ENCODE peak calls at places on chromosomes 4 and X, in nine cellular contexts. B, F, V, H, N, U, Q, K and A are unnamed samples.

GRCh38 chr4:153152453-153153338 is 51.5 kb upstream of the TRIM2 start:
- DNase-seq in U (no peak), K (peak), F (peak), Q (peak), V (peak), N (no peak), H (no peak), B (peak), A (peak)

GRCh38 chr4:27791640-27792039 is 931.0 kb downstream of the STIM2 start:
- DNase-seq in N (no peak), F (peak), Q (no peak), U (no peak), B (no peak), H (peak), V (no peak), K (no peak), A (no peak)

GRCh38 chrX:6129195-6129594 is 99.5 kb downstream of the NLGN4X start:
- DNase-seq in F (no peak), Q (no peak), V (no peak), U (no peak), K (no peak), H (no peak), N (no peak), B (no peak), A (no peak)

GRCh38 chrX:142214081-142214480 is 9.0 kb upstream of the MAGEC2 start:
- DNase-seq in Q (no peak), N (no peak), U (no peak), H (no peak), F (no peak), V (no peak), B (no peak), K (no peak), A (no peak)

GRCh38 chrX:51614353-51614752 is 4.4 kb downstream of the CENPVL3 start:
- DNase-seq in H (peak), B (peak), V (no peak), Q (no peak), U (peak), K (no peak), F (peak), N (peak), A (no peak)

GRCh38 chrX:44235534-44235933 is 107.9 kb downstream of the EFHC2 start:
- DNase-seq in B (no peak), V (no peak), H (no peak), K (no peak), N (no peak), F (no peak), U (no peak), Q (no peak), A (no peak)

GRCh38 chr4:136277741-136278140 is 1254.6 kb downstream of the PCDH18 start:
- DNase-seq in N (no peak), F (no peak), Q (no peak), U (no peak), K (no peak), B (no peak), H (no peak), V (no peak), A (no peak)

GRCh38 chr4:162952232-162952631 is 214.5 kb downstream of the NAF1 start:
- DNase-seq in N (no peak), H (peak), B (no peak), K (no peak), V (no peak), U (no peak), Q (no peak), F (no peak), A (no peak)

GRCh38 chr4:159296061-159296460 is 193.2 kb downstream of the RAPGEF2 start:
- DNase-seq in Q (no peak), U (no peak), N (no peak), F (peak), H (peak), V (no peak), K (no peak), B (no peak), A (no peak)

GRCh38 chr4:20127626-20128025 is 124.1 kb upstream of the SLIT2 start:
- DNase-seq in U (no peak), N (no peak), F (peak), V (no peak), B (no peak), H (no peak), K (no peak), Q (no peak), A (no peak)

GRCh38 chr4:147118523-147118922 is 172.9 kb upstream of the TTC29 start:
- DNase-seq in F (peak), U (peak), H (no peak), Q (no peak), V (no peak), N (peak), B (no peak), K (no peak), A (no peak)

GRCh38 chrX:53374222-53374820 is 48.1 kb downstream of the SMC1A start:
- DNase-seq in H (no peak), K (no peak), V (no peak), U (no peak), B (no peak), N (no peak), Q (no peak), F (peak), A (no peak)

GRCh38 chr4:154560824-154561231 is 2.0 kb upstream of the FGB start:
- DNase-seq in K (no peak), N (no peak), H (peak), V (no peak), B (no peak), F (peak), Q (no peak), U (peak), A (no peak)

GRCh38 chr4:122577808-122578781 is 42.8 kb downstream of the IL21 start:
- DNase-seq in B (peak), K (peak), H (peak), F (peak), U (peak), N (no peak), V (no peak), Q (no peak), A (no peak)

GRCh38 chr4:142534994-142535393 is 311.1 kb downstream of the INPP4B start:
- DNase-seq in B (no peak), U (no peak), F (peak), K (no peak), H (peak), N (no peak), Q (no peak), V (no peak), A (no peak)

GRCh38 chrX:128992107-128992971 is 531.0 kb downstream of the SMARCA1 start:
- DNase-seq in H (peak), F (no peak), B (no peak), N (no peak), K (no peak), Q (no peak), U (no peak), V (no peak), A (no peak)

GRCh38 chrX:97109730-97110129 is 226.0 kb downstream of the RPA4 start:
- DNase-seq in F (no peak), B (no peak), H (no peak), U (no peak), V (no peak), K (no peak), N (no peak), Q (no peak), A (no peak)

GRCh38 chrX:39327255-39327654 is 526.0 kb downstream of the MID1IP1 start:
- DNase-seq in B (no peak), U (no peak), H (no peak), Q (no peak), V (no peak), F (no peak), N (no peak), K (peak), A (no peak)

GRCh38 chr4:79272761-79273160 is 53.1 kb downstream of the NAA11 start:
- DNase-seq in F (no peak), B (no peak), U (no peak), Q (no peak), H (no peak), K (no peak), N (no peak), V (no peak), A (no peak)

GRCh38 chr4:123858465-123858864 is 461.9 kb downstream of the SPRY1 start:
- DNase-seq in B (no peak), K (no peak), V (no peak), U (no peak), Q (no peak), F (no peak), H (no peak), N (no peak), A (no peak)

GRCh38 chr4:6301051-6301731 is 31.5 kb downstream of the WFS1 start:
- DNase-seq in B (no peak), V (no peak), U (no peak), N (no peak), K (no peak), H (no peak), F (no peak), Q (no peak), A (no peak)

GRCh38 chrX:153870791-153871360 is 15.1 kb downstream of the L1CAM start:
- DNase-seq in U (no peak), F (no peak), V (no peak), K (no peak), B (no peak), Q (no peak), N (no peak), H (no peak), A (no peak)

GRCh38 chr4:8227771-8228318 is 28.8 kb downstream of the SH3TC1 start:
- DNase-seq in F (no peak), N (no peak), H (no peak), B (no peak), K (no peak), V (no peak), U (no peak), Q (no peak), A (no peak)

GRCh38 chrX:104343408-104344129 is 88.8 kb upstream of the ESX1 start:
- DNase-seq in B (peak), Q (peak), N (no peak), V (no peak), K (peak), F (peak), U (peak), H (peak), A (no peak)

GRCh38 chr4:48910511-48910910 is 3.9 kb upstream of the OCIAD2 start:
- DNase-seq in N (no peak), U (no peak), H (peak), K (no peak), V (no peak), B (no peak), Q (no peak), F (no peak), A (no peak)

GRCh38 chrX:20594985-20595384 is 328.3 kb upstream of the RPS6KA3 start:
- DNase-seq in N (no peak), U (no peak), Q (no peak), H (peak), B (no peak), K (no peak), F (peak), V (no peak), A (no peak)

GRCh38 chr4:47031713-47032404 is 492 bp downstream of the GABRB1 start:
- DNase-seq in B (peak), H (peak), V (no peak), U (no peak), Q (peak), F (no peak), N (no peak), K (no peak), A (no peak)

GRCh38 chr4:18917689-18918088 is 896.1 kb upstream of the LCORL start:
- DNase-seq in K (no peak), Q (no peak), F (no peak), V (no peak), B (no peak), H (peak), U (no peak), N (no peak), A (no peak)

GRCh38 chr4:70737006-70737405 is 15.2 kb downstream of the RUFY3 start:
- DNase-seq in V (no peak), U (no peak), B (no peak), Q (no peak), F (no peak), N (no peak), K (no peak), H (no peak), A (no peak)

GRCh38 chr4:657338-658030 is 16.6 kb downstream of the ATP5ME start:
- DNase-seq in B (no peak), V (peak), K (no peak), F (no peak), U (no peak), Q (no peak), N (no peak), H (no peak), A (peak)

GRCh38 chr4:63123441-63123840 is 1285.8 kb downstream of the TECRL start:
- DNase-seq in H (peak), U (no peak), V (no peak), K (no peak), B (no peak), Q (no peak), F (no peak), N (no peak), A (no peak)

GRCh38 chr4:72555377-72555831 is 13.6 kb downstream of the ADAMTS3 start:
- DNase-seq in N (no peak), F (no peak), U (no peak), B (no peak), Q (no peak), K (no peak), V (no peak), H (no peak), A (no peak)

GRCh38 chr4:53855886-53856260 is 208.5 kb downstream of the CHIC2 start:
- DNase-seq in U (peak), K (no peak), V (no peak), H (peak), B (no peak), F (peak), N (peak), Q (no peak), A (no peak)

GRCh38 chr4:122775039-122775438 is 42.5 kb downstream of the BBS12 start:
- DNase-seq in H (no peak), V (no peak), N (no peak), B (no peak), U (no peak), F (no peak), K (no peak), Q (no peak), A (no peak)

GRCh38 chrX:79630033-79631009 is 263.2 kb upstream of the ITM2A start:
- DNase-seq in V (no peak), B (no peak), F (no peak), K (no peak), H (no peak), U (peak), N (no peak), Q (no peak), A (no peak)

GRCh38 chrX:121308276-121308805 is 260.9 kb downstream of the GLUD2 start:
- DNase-seq in F (peak), B (peak), U (peak), N (no peak), V (no peak), H (peak), K (peak), Q (no peak), A (no peak)

GRCh38 chr4:150591284-150591874 is 9.4 kb downstream of the MAB21L2 start:
- DNase-seq in Q (no peak), N (no peak), F (no peak), H (no peak), U (no peak), K (no peak), V (no peak), B (no peak), A (no peak)